ENCODE peak calls at places on chromosomes 5 and 9, in seven cellular contexts. I is SK-N-SH, Z is IMR-90, A is tibial artery, Y is heart right ventricle, F is H9, V is lung. X is an unnamed sample. For H3K4me1, the result is how much of the 10 kb centered on the place peaks cover.

GRCh38 chr9:128656416-128657343 is at the start of gene DYNC2I2:
- DNase-seq in A (peak), V (peak), Z (peak), I (peak), F (peak), Y (peak), X (peak)

GRCh38 chr5:16457451-16457850 is 8.1 kb downstream of the ZNF622 start:
- DNase-seq in Z (no peak), F (no peak), I (no peak), V (no peak), Y (no peak), A (no peak), X (no peak)

GRCh38 chr5:14201325-14202061 is 58.4 kb downstream of the TRIO start:
- DNase-seq in Y (no peak), A (no peak), I (no peak), F (no peak), Z (peak), V (no peak), X (no peak)

GRCh38 chr5:171152382-171152781 is 156.7 kb upstream of the TLX3 start:
- DNase-seq in A (no peak), I (peak), Y (no peak), F (no peak), Z (peak), V (no peak), X (no peak)

GRCh38 chr9:20618361-20618799 is 3.9 kb downstream of the MLLT3 start:
- DNase-seq in I (no peak), F (no peak), A (no peak), Y (peak), Z (peak), V (peak), X (no peak)

GRCh38 chr9:88198346-88198807 is 60.1 kb upstream of the SPATA31C2 start:
- DNase-seq in V (no peak), Z (peak), Y (no peak), F (no peak), I (no peak), A (no peak), X (no peak)

GRCh38 chr9:70954126-70954525 is 167.3 kb downstream of the TRPM3 start:
- DNase-seq in V (no peak), Y (no peak), F (no peak), I (no peak), Z (peak), A (no peak), X (no peak)

GRCh38 chr5:31918739-31919138 is 255.4 kb downstream of the GOLPH3 start:
- DNase-seq in F (no peak), V (no peak), I (peak), Y (no peak), A (no peak), Z (no peak), X (no peak)

GRCh38 chr9:16928179-16928945 is 57.9 kb upstream of the BNC2 start:
- DNase-seq in V (no peak), F (no peak), Z (peak), A (no peak), Y (no peak), I (no peak), X (no peak)

GRCh38 chr5:33734541-33734940 is 157.2 kb downstream of the ADAMTS12 start:
- DNase-seq in F (no peak), A (no peak), I (no peak), Z (peak), Y (no peak), V (no peak), X (no peak)

GRCh38 chr5:178483620-178484019 is 106.6 kb downstream of the COL23A1 start:
- DNase-seq in A (peak), I (no peak), Y (peak), Z (no peak), F (no peak), V (peak), X (no peak)

GRCh38 chr5:179806250-179807045 is at the start of gene MGAT4B:
- DNase-seq in Z (peak), A (peak), V (peak), Y (peak), F (peak), I (peak), X (no peak)

GRCh38 chr5:141680751-141681201 is 1.3 kb downstream of the ARAP3 start:
- DNase-seq in V (no peak), F (peak), A (no peak), Y (peak), I (peak), Z (peak), X (no peak)

GRCh38 chr9:93427655-93428379 is 23.7 kb upstream of the FAM120A start:
- DNase-seq in F (peak), Z (no peak), Y (no peak), A (no peak), I (no peak), V (no peak), X (no peak)

GRCh38 chr5:12016149-12016740 is 112.0 kb upstream of the CTNND2 start:
- DNase-seq in I (no peak), F (peak), Z (no peak), V (no peak), Y (no peak), A (no peak), X (no peak)

GRCh38 chr9:107485451-107486043 is 4.0 kb downstream of the KLF4 start:
- DNase-seq in A (no peak), V (no peak), Y (no peak), F (no peak), I (no peak), Z (no peak), X (no peak)

GRCh38 chr9:130887494-130888144 is 9.0 kb downstream of the QRFP start:
- DNase-seq in A (peak), I (no peak), V (no peak), Y (no peak), Z (peak), F (no peak), X (no peak)

GRCh38 chr5:15798006-15798405 is 298.0 kb downstream of the FBXL7 start:
- DNase-seq in I (no peak), Y (no peak), Z (no peak), A (no peak), V (no peak), F (no peak), X (no peak)

GRCh38 chr5:142871880-142872200 is 101.7 kb downstream of the ARHGAP26 start:
- DNase-seq in Y (peak), V (no peak), A (no peak), Z (peak), I (peak), F (no peak), X (no peak)

GRCh38 chr5:179914032-179914755 is 6.5 kb upstream of the TBC1D9B start:
- DNase-seq in I (no peak), A (no peak), Y (no peak), F (no peak), Z (peak), V (peak), X (no peak)

GRCh38 chr5:35651002-35651756 is 33.5 kb downstream of the SPEF2 start:
- DNase-seq in F (peak), V (no peak), A (no peak), Z (peak), Y (no peak), I (peak), X (no peak)

GRCh38 chr9:129380961-129381401 is 202.9 kb upstream of the IER5L start:
- DNase-seq in I (no peak), A (peak), Z (no peak), V (no peak), Y (no peak), F (peak), X (no peak)

GRCh38 chr5:158589939-158590338 is 509.8 kb downstream of the EBF1 start:
- DNase-seq in Z (no peak), V (no peak), I (no peak), Y (no peak), F (no peak), A (no peak), X (no peak)

GRCh38 chr5:83654427-83654994 is 66.1 kb downstream of the HAPLN1 start:
- DNase-seq in I (no peak), Z (no peak), A (no peak), Y (no peak), F (no peak), V (no peak), X (no peak)

GRCh38 chr9:17776735-17777134 is 197.9 kb downstream of the SH3GL2 start:
- DNase-seq in Y (peak), A (no peak), Z (no peak), V (no peak), F (no peak), I (no peak), X (no peak)

GRCh38 chr5:126108505-126108904 is 314.7 kb upstream of the GRAMD2B start:
- DNase-seq in F (peak), I (no peak), V (no peak), Z (no peak), A (no peak), Y (no peak), X (no peak)

GRCh38 chr9:136128436-136128835 is 9.8 kb upstream of the TMEM250 start:
- DNase-seq in I (no peak), A (no peak), V (no peak), F (no peak), Z (no peak), Y (no peak), X (no peak)

GRCh38 chr5:104312481-104312880 is 749.9 kb upstream of the NUDT12 start:
- DNase-seq in I (no peak), Y (no peak), A (no peak), V (no peak), F (no peak), Z (no peak), X (no peak)

GRCh38 chr5:154418344-154418820 is 27.4 kb upstream of the SAP30L start:
- DNase-seq in A (no peak), F (no peak), V (no peak), Y (no peak), I (no peak), Z (no peak), X (no peak)

GRCh38 chr5:149264432-149265069 is 7.1 kb upstream of the AFAP1L1 start:
- DNase-seq in F (peak), A (no peak), Z (no peak), V (peak), I (peak), Y (no peak), X (no peak)

GRCh38 chr9:127545196-127546124 is 66.6 kb upstream of the STXBP1 start:
- DNase-seq in Z (peak), A (no peak), I (no peak), Y (peak), F (no peak), V (peak), X (no peak)

GRCh38 chr5:82812575-82812974 is 264.6 kb downstream of the TMEM167A start:
- DNase-seq in F (no peak), A (no peak), Z (peak), V (no peak), I (no peak), Y (no peak), X (no peak)

GRCh38 chr5:16461782-16462181 is 3.8 kb downstream of the ZNF622 start:
- DNase-seq in Z (peak), V (no peak), A (no peak), I (no peak), Y (no peak), F (no peak), X (no peak)

GRCh38 chr9:93660647-93661046 is 84.3 kb downstream of the PHF2 start:
- DNase-seq in V (no peak), I (no peak), A (peak), Z (no peak), Y (no peak), F (no peak), X (no peak)

GRCh38 chr5:164357405-164358033 is 852.1 kb downstream of the MAT2B start:
- DNase-seq in V (no peak), A (no peak), F (no peak), Y (no peak), I (no peak), Z (no peak), X (no peak)

DNA sequence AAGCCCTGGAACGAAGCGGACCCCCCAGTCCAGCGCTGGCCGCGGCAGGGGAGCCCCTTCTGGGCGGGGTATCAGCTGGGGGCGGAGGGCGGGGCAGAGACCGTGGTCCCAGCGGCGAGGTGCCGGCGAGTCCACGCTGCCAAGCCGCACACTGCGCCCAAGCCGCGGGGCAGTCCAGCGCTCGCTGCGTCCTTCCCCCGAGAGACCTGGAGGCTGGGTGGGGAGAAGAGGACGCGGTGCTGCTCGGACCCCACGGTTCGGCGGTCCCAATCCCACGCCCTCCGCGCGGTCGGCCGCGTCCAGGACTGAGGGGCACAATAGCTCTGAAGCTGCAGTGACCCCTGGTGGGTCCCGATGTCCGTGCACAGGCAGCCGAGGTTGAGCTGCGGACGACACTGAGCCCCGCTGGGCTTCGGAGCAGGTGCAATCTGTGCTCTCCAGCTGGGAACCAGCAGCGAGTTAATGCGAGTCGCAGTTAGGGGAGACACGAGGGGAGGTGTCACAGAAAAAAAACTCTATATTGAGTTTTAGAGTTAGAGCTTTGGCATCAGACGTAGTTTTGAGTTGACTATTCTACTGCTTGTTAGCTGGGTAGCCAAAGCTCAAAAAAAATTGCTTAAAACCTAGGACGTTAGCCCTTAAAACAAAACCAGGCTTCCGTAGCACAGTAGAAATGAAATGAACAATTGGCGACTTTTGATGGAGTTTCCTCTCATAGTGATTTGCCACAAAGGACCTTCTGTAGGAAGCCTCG is 1.2 kb upstream of the EPB41L4A start:
- DNase-seq in Y (peak), Z (peak), F (peak), A (peak), V (peak), I (peak), X (peak)
- TF ChIP-seq CTCF in Y (peak), Z (peak), F (peak), A (peak), V (peak), I (peak), X (peak)

GRCh38 chr5:65982635-65983034 is 56.3 kb downstream of the ERBIN start:
- DNase-seq in Y (no peak), I (no peak), Z (no peak), V (no peak), A (no peak), F (no peak), X (no peak)
- H3K4me1 ChIP-seq in Y (under half), I (under half), Z (under half), V (under half), A (under half), F (under half), X (under half)

DNA sequence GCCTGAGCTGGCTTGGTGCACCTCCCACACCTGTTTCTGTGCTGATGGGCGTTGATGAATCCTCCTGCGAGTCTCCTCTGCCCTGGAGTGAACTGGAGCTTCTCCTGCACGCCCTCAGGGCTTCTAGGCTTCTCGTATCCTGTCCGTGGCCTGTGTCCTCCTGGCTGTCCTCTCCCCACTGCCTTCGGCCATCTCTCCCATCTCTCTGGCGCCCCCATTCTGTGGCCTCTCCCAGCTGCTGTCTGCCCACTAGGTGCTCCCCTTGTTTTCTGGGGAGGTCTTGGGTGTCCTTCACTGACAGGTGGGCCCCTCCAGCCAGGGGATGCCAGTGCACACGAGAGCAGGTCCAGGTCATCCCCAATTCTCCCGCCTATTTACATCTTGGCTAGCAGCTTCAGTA is 28.8 kb downstream of the AHRR start:
- DNase-seq in Y (no peak), Z (no peak), I (peak), F (peak), V (peak), A (no peak), X (no peak)
- TF ChIP-seq CTCF in Y (no peak), Z (peak), I (peak), F (peak), V (no peak), A (no peak), X (no peak)

GRCh38 chr5:79816014-79816413 is 126.4 kb downstream of the CMYA5 start:
- DNase-seq in Y (no peak), I (no peak), V (no peak), A (no peak), F (no peak), Z (no peak), X (no peak)
- H3K4me1 ChIP-seq in Y (under half), I (under half), V (under half), A (under half), F (under half), Z (under half), X (under half)

DNA sequence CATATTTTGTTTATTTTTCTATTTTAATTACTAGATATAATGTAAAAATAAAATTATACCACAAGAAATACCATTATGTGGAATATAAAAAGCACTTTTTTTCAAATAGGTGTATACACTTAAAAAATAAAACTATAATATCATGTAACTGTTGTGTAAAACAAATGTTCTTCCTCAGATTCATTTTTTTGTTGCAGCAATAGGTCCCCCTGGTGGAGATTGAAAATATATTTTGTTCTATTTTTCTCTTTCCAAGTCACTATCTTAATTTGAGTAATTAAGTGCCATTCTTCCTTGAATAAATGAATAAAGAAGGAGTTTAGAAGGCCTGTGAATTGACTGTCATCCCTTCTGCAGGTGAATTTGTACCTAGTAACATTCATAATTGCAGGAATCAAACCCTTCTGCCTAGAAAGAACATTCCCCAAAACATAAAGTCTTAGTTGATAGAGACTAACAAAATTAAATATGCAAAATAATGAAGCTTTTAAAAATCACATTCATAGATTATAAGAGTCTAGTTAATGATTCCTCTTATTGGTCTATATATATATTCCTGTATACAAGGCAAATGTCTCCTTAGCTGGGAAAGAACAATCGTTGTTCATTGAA is 23.4 kb downstream of the CETN3 start:
- DNase-seq in F (no peak), V (no peak), Z (peak), I (peak), Y (no peak), A (no peak), X (no peak)
- TF ChIP-seq CTCF in F (peak), V (no peak), Z (peak), I (peak), Y (no peak), A (peak), X (peak)

DNA sequence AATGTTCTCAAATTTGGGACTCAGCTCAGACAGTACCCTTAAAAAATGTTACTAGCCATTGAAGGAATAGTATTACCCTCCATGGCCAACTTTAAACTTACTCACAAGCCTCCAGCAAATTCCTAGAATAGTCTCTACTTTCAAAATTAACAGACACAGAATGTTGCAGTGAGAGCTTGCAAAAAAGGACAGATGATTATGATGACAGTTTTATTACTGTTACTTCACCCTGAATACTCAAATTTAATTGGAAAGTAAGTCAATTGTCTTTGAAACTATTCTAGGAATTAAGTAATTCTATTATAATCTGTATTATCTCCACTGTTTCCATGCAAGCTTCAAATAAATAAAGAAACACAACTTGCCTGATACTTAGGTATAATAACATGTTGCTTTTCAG is 288.3 kb downstream of the SLF1 start:
- DNase-seq in A (no peak), Z (no peak), Y (no peak), V (no peak), F (no peak), I (no peak), X (no peak)
- H3K4me1 ChIP-seq in A (under half), Z (under half), Y (under half), V (under half), F (under half), I (under half), X (under half)

GRCh38 chr9:77977210-77977611 is 54.4 kb downstream of the GNAQ start:
- DNase-seq in Y (peak), I (peak), F (peak), Z (peak), A (peak), V (peak), X (no peak)
- TF ChIP-seq CTCF in Y (no peak), I (peak), F (peak), Z (peak), A (peak), V (peak), X (no peak)

DNA sequence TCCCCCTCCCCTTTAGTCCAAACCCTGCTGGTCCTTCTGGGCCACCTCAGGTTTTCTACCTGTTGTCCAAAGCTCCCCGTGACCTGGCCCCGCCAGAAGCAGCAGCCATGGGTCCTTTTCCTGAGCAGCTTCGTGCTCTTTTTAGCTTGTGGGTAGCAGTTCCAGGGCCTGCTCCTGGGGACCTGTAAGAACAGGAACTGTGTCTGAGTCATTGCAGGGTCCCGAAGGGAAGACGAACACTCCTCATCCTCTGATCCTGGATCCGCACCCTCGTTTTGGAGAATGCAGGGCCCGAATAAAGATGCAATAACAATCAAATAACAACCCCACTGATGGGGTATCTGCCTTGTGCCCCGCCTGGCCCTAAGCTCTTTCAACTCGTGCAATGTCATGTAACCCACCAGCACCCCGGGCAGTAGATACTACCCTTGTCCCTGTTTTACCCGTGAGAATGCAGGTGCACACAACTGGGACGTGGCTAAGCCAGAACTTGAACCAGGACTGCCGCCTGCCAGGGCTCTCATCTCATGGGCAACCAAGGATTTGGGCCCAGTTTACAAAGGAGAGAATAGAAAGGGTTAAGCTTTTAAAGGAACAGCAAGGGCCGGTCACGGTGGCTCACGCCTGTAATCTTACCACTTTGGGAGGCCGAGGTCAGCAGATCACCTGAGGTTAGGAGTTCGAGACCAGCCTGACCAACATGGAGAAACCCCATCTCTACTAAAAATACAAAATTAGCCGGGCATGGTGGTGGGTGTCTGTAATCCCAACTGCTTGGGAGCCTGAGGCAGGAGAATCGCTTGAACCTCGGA is 33.2 kb downstream of the NEK6 start:
- DNase-seq in F (no peak), Z (no peak), Y (no peak), I (no peak), V (no peak), A (no peak), X (no peak)
- H3K4me1 ChIP-seq in F (under half), Z (half or more), Y (half or more), I (under half), V (under half), A (under half), X (under half)

X was measured in thoracic aorta.